ENCODE peak calls at places on chromosomes 13 and 19, in seven cellular contexts. L is WTC11, P is H1, X is GM12878, G is HepG2, E is HEK293T, Y is K562. C is an unnamed sample.

GRCh38 chr13:72431981-72432617 is 295.3 kb downstream of the MZT1 start:
- DNase-seq in E (no peak), L (no peak), G (no peak), Y (no peak), X (no peak), P (no peak), C (no peak)

GRCh38 chr13:76939215-76939614 is 9.1 kb upstream of the ACOD1 start:
- DNase-seq in Y (no peak), P (no peak), G (no peak), L (no peak), E (no peak), X (no peak), C (no peak)

GRCh38 chr19:42794751-42795150 is 29.3 kb upstream of the PSG8 start:
- DNase-seq in X (no peak), E (no peak), P (no peak), L (no peak), G (no peak), Y (no peak), C (no peak)

GRCh38 chr19:42601811-42602443 is 7.2 kb upstream of the CEACAM8 start:
- DNase-seq in Y (peak), L (peak), X (no peak), G (peak), E (peak), P (no peak), C (no peak)

GRCh38 chr13:110250258-110250891 is 56.6 kb downstream of the COL4A1 start:
- DNase-seq in Y (no peak), L (no peak), G (no peak), X (no peak), P (peak), E (no peak), C (no peak)

GRCh38 chr13:109610517-109610916 is 175.9 kb downstream of the IRS2 start:
- DNase-seq in Y (no peak), G (no peak), L (peak), X (no peak), P (peak), E (peak), C (peak)

GRCh38 chr13:21583496-21583895 is 20.5 kb downstream of the MICU2 start:
- DNase-seq in Y (no peak), E (no peak), L (peak), G (peak), X (no peak), P (no peak), C (no peak)

GRCh38 chr13:46668302-46668720 is 115.3 kb downstream of the LRCH1 start:
- DNase-seq in P (no peak), X (no peak), G (no peak), E (no peak), L (no peak), Y (no peak), C (no peak)

GRCh38 chr19:1715540-1715939 is 37.8 kb upstream of the ONECUT3 start:
- DNase-seq in E (no peak), P (no peak), G (no peak), L (no peak), X (no peak), Y (no peak), C (no peak)

GRCh38 chr19:1717970-1718264 is 35.4 kb upstream of the ONECUT3 start:
- DNase-seq in X (no peak), Y (no peak), E (no peak), P (no peak), L (no peak), G (no peak), C (no peak)

GRCh38 chr19:1718382-1719315 is 34.7 kb upstream of the ONECUT3 start:
- DNase-seq in P (peak), X (no peak), L (no peak), Y (peak), G (no peak), E (no peak), C (no peak)

GRCh38 chr19:1719519-1719918 is 33.8 kb upstream of the ONECUT3 start:
- DNase-seq in P (no peak), Y (no peak), L (no peak), E (no peak), G (no peak), X (no peak), C (no peak)

GRCh38 chr19:1717200-1717969 is 35.9 kb upstream of the ONECUT3 start:
- DNase-seq in Y (no peak), X (no peak), E (no peak), L (no peak), G (no peak), P (no peak), C (no peak)
- TF ChIP-seq SP1 in Y (no peak), X (no peak), E (no peak), L (no peak), G (no peak), P (no peak), C (no peak)

GRCh38 chr19:2462635-2463421 is 6.1 kb upstream of the LMNB2 start:
- DNase-seq in G (peak), L (peak), P (peak), Y (no peak), E (peak), X (no peak), C (peak)
- TF ChIP-seq SP1 in G (peak), L (peak), P (peak), Y (no peak), E (no peak), X (no peak), C (peak)

GRCh38 chr19:2888739-2889224 is 11.9 kb upstream of the ZNF57 start:
- DNase-seq in X (no peak), P (no peak), Y (no peak), E (no peak), G (no peak), L (peak), C (no peak)

GRCh38 chr19:2885736-2886135 is 15.0 kb upstream of the ZNF57 start:
- DNase-seq in L (no peak), E (no peak), Y (no peak), X (no peak), P (no peak), G (no peak), C (no peak)

GRCh38 chr19:2883686-2884439 is 16.7 kb downstream of the ZNF556 start:
- DNase-seq in Y (no peak), L (no peak), X (no peak), P (no peak), G (no peak), E (no peak), C (no peak)

DNA sequence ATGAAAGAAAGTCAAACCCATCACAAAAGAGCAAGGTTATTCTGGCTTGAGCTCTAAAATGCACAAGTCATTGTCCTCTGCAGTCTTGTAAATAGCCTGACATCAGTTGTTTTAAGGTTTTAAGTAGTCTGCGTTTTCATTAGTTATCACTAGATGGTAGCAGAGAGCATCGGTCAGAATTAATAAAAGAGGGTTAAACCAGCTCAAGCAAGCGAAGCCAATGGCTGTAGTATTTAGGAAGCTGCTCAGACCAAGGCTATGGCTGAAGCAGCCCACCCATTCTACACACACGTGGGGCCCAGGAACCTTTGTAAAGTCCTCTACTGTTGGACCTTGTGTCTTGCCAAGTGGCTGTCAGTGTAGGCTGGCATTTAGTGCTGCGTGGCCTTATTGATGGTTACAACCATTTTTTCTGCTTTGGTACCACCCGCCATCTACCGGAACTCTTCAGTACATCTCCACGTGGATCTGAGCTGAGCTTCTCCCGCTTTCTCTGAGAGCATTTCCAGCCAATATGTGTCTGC is 13.3 kb upstream of the ZNF57 start:
- DNase-seq in Y (peak), L (no peak), P (peak), X (no peak), G (peak), E (peak), C (peak)
- TF ChIP-seq SP1 in Y (peak), L (no peak), P (no peak), X (no peak), G (no peak), E (no peak), C (no peak)

GRCh38 chr19:35516310-35516709 is 2.9 kb upstream of the DMKN start:
- DNase-seq in G (no peak), P (no peak), Y (no peak), E (no peak), L (no peak), X (no peak), C (no peak)

GRCh38 chr19:35521124-35521743 is 6.9 kb downstream of the SBSN start:
- DNase-seq in Y (no peak), L (no peak), E (no peak), G (no peak), X (no peak), P (no peak), C (no peak)

GRCh38 chr19:35518313-35518712 is 4.9 kb upstream of the DMKN start:
- DNase-seq in P (no peak), G (no peak), E (no peak), Y (no peak), X (no peak), L (no peak), C (peak)

GRCh38 chr19:35517342-35517741 is 3.9 kb upstream of the DMKN start:
- DNase-seq in X (no peak), E (no peak), P (no peak), L (no peak), Y (no peak), G (no peak), C (no peak)

DNA sequence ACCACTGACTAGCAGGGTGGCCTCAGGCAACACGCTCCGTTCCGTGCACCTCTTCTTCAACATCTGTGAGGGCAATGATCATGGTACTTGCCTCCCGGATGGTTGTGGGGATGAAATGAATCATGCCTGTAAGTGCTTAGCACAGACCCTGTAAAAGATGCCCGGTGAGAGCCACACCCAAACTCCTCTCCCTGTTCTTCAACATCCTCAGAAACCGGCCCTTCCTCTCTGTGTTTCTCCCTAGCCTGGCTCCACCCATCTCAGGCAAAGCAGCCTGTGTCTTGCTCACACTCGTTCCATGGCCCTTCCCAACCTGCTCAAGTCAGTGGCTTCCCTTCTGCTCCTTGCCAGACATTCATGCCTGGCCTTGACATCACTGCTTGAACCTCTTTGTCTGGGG is 5.8 kb upstream of the DMKN start:
- DNase-seq in E (no peak), X (no peak), Y (no peak), G (no peak), L (no peak), P (no peak), C (no peak)
- TF ChIP-seq SP1 in E (no peak), X (no peak), Y (no peak), G (no peak), L (no peak), P (no peak), C (no peak)